ENCODE peak calls at places on chromosomes 7 and 10, in five cellular contexts. F, J, I, C and S are unnamed samples.

GRCh38 chr7:105270117-105270516 is 118.6 kb downstream of the SRPK2 start:
- DNase-seq in C (no peak), I (no peak), J (no peak), F (no peak), S (no peak)

GRCh38 chr7:34315032-34315431 is 343.0 kb upstream of the NPSR1 start:
- DNase-seq in F (no peak), I (no peak), C (no peak), J (no peak), S (no peak)

GRCh38 chr7:82605247-82605864 is 161.8 kb upstream of the CACNA2D1 start:
- DNase-seq in C (no peak), F (no peak), J (no peak), I (peak), S (no peak)

GRCh38 chr10:60942604-60943269 is 1.2 kb downstream of the RHOBTB1 start:
- DNase-seq in F (no peak), I (peak), C (peak), J (peak), S (peak)

GRCh38 chr7:129612112-129613015 is 844 bp downstream of the NRF1 start:
- DNase-seq in C (peak), J (peak), F (peak), I (peak), S (peak)

GRCh38 chr10:113228570-113228969 is 278.5 kb downstream of the TCF7L2 start:
- DNase-seq in I (no peak), J (no peak), C (no peak), F (no peak), S (no peak)

GRCh38 chr7:3218561-3219225 is 82.4 kb upstream of the SDK1 start:
- DNase-seq in F (no peak), I (no peak), C (no peak), J (no peak), S (no peak)

GRCh38 chr7:134686782-134687181 is 40.1 kb downstream of the BPGM start:
- DNase-seq in I (peak), F (no peak), J (no peak), C (no peak), S (no peak)

GRCh38 chr7:135661311-135662122 is 797 bp upstream of the STMP1 start:
- DNase-seq in I (no peak), J (peak), C (no peak), F (no peak), S (no peak)

GRCh38 chr7:40850017-40850416 is 715.2 kb downstream of the SUGCT start:
- DNase-seq in J (no peak), F (no peak), C (no peak), I (no peak), S (no peak)